ENCODE peak calls at places on chromosomes 4 and X, in five cellular contexts. H is endothelial cell of umbilical vein, I is psoas muscle, J is OCI-LY7, Q is upper lobe of right lung. D is an unnamed sample.
A peak's percentile ranks its signal among the peaks of the same experiment; 100 is the strongest.

GRCh38 chrX:72554448-72555140 is 18.0 kb downstream of the HDAC8 start:
- DNase-seq in H (no peak), Q (no peak), J (peak; percentile 1), I (no peak), D (peak; percentile 3)

GRCh38 chrX:109632906-109633504 is 8.0 kb upstream of the KCNE5 start:
- DNase-seq in I (no peak), J (peak; percentile 6), Q (no peak), H (peak; percentile 28), D (peak; percentile 5)

GRCh38 chr4:78100060-78100459 is 42.9 kb downstream of the FRAS1 start:
- DNase-seq in J (no peak), H (no peak), Q (no peak), I (no peak), D (no peak)

GRCh38 chr4:1337951-1338751 is 8.9 kb upstream of the UVSSA start:
- DNase-seq in I (no peak), J (no peak), Q (no peak), H (no peak), D (no peak)

GRCh38 chrX:49001521-49002090 is 458 bp downstream of the GRIPAP1 start:
- DNase-seq in Q (peak; percentile 64), H (peak; percentile 50), J (peak; percentile 79), I (no peak), D (peak; percentile 9)

GRCh38 chrX:63784902-63785692 is at the start of gene ARHGEF9:
- DNase-seq in Q (no peak), H (no peak), J (no peak), I (peak; percentile 55), D (peak; percentile 54)

GRCh38 chrX:81174286-81174685 is 27.4 kb downstream of the HMGN5 start:
- DNase-seq in Q (no peak), J (peak; percentile 14), H (peak; percentile 14), I (no peak), D (peak; percentile 26)

GRCh38 chr4:1794809-1795303 is 1.8 kb downstream of the FGFR3 start:
- DNase-seq in J (no peak), I (no peak), H (no peak), Q (no peak), D (no peak)

GRCh38 chr4:64771149-64771548 is 361.9 kb upstream of the TECRL start:
- DNase-seq in I (no peak), J (no peak), H (no peak), Q (no peak), D (no peak)

GRCh38 chrX:108312938-108313337 is 125.3 kb downstream of the COL4A6 start:
- DNase-seq in Q (no peak), I (peak; percentile 79), H (peak; percentile 11), J (no peak), D (no peak)

GRCh38 chr4:104989363-104989762 is 157.3 kb upstream of the TET2 start:
- DNase-seq in Q (no peak), H (no peak), J (no peak), I (no peak), D (no peak)

GRCh38 chr4:165440415-165440882 is 61.6 kb downstream of the CPE start:
- DNase-seq in J (no peak), H (peak; percentile 10), I (no peak), Q (no peak), D (no peak)

GRCh38 chr4:88830576-88830975 is 132.9 kb upstream of the NAP1L5 start:
- DNase-seq in I (no peak), Q (no peak), J (no peak), H (no peak), D (no peak)

GRCh38 chr4:1053080-1053661 is 41.7 kb downstream of the FGFRL1 start:
- DNase-seq in H (no peak), Q (peak; percentile 55), I (no peak), J (no peak), D (no peak)

GRCh38 chrX:21972721-21973120 is 32.2 kb downstream of the SMS start:
- DNase-seq in H (peak; percentile 32), J (no peak), Q (no peak), I (no peak), D (no peak)

GRCh38 chr4:125776146-125776545 is 461.4 kb downstream of the FAT4 start:
- DNase-seq in J (no peak), H (no peak), Q (no peak), I (no peak), D (no peak)

GRCh38 chr4:181259081-181259480 is 984.1 kb upstream of the TENM3 start:
- DNase-seq in I (no peak), H (no peak), Q (no peak), J (no peak), D (no peak)

GRCh38 chr4:186104895-186105720 is 604 bp downstream of the FAM149A start:
- DNase-seq in I (peak; percentile 56), Q (peak; percentile 72), H (no peak), J (no peak), D (peak; percentile 15)

GRCh38 chr4:185209031-185209851 is at the start of gene SNX25:
- DNase-seq in H (peak; percentile 82), I (peak; percentile 92), Q (peak; percentile 95), J (peak; percentile 91), D (peak; percentile 80)

GRCh38 chrX:50448565-50448964 is 22.1 kb downstream of the DGKK start:
- DNase-seq in Q (no peak), H (no peak), J (peak; percentile 2), I (no peak), D (peak; percentile 53)

GRCh38 chr4:98969813-98970212 is 25.7 kb upstream of the METAP1 start:
- DNase-seq in H (no peak), J (no peak), I (no peak), Q (no peak), D (no peak)

GRCh38 chr4:178738026-178738425 is 1295.8 kb upstream of the AGA start:
- DNase-seq in H (no peak), Q (no peak), J (no peak), I (no peak), D (no peak)

GRCh38 chr4:76749361-76749760 is 148.6 kb downstream of the SOWAHB start:
- DNase-seq in Q (no peak), H (no peak), J (no peak), I (no peak), D (no peak)

GRCh38 chr4:13537832-13538177 is 6.5 kb downstream of the NKX3-2 start:
- DNase-seq in I (no peak), Q (no peak), H (no peak), J (no peak), D (no peak)

GRCh38 chr4:121688261-121688660 is 8.5 kb downstream of the ANXA5 start:
- DNase-seq in I (no peak), H (peak; percentile 13), J (no peak), Q (no peak), D (no peak)

GRCh38 chr4:151169223-151169622 is 69.8 kb downstream of the RPS3A start:
- DNase-seq in I (peak; percentile 69), H (no peak), Q (no peak), J (no peak), D (peak; percentile 5)

GRCh38 chrX:24763989-24764388 is 70.3 kb downstream of the POLA1 start:
- DNase-seq in J (no peak), I (no peak), Q (no peak), H (no peak), D (no peak)

GRCh38 chrX:24768556-24768955 is 74.8 kb downstream of the POLA1 start:
- DNase-seq in J (no peak), Q (no peak), H (no peak), I (no peak), D (no peak)

GRCh38 chrX:24767557-24767956 is 73.8 kb downstream of the POLA1 start:
- DNase-seq in Q (no peak), I (no peak), H (no peak), J (no peak), D (no peak)
- H3K36me3 ChIP-seq in Q (no peaks in the 10 kb centered on the region), I (peaks cover 4% of the 10 kb centered on the region), H (no peaks in the 10 kb centered on the region), J (peaks cover 93% of the 10 kb centered on the region), D (no peaks in the 10 kb centered on the region)

DNA sequence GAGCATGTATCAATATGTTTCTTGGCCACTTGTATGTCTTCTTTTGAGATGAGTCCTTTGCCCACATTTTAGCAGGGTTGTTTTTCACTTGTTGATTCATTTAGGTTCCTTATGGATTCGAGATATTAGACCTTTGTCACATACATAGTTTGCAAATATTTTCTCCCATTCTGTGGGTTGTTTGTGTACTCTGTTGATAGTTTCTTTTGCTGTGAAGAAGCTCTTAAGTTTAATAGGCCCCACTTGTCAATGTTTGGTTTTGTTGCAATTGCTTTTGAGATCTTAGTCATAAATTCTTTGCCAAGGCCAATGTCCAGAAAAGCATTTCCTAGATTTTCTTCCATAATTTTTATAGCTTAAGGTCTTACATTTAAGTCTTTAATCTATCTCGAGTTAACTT is 280.7 kb upstream of the GALNT7 start:
- DNase-seq in Q (no peak), I (no peak), H (no peak), J (no peak), D (no peak)
- H3K4me3 ChIP-seq in Q (no peak overlapping the region), I (no peak overlapping the region), H (no peak overlapping the region), J (no peak overlapping the region), D (no peak overlapping the region)

DNA sequence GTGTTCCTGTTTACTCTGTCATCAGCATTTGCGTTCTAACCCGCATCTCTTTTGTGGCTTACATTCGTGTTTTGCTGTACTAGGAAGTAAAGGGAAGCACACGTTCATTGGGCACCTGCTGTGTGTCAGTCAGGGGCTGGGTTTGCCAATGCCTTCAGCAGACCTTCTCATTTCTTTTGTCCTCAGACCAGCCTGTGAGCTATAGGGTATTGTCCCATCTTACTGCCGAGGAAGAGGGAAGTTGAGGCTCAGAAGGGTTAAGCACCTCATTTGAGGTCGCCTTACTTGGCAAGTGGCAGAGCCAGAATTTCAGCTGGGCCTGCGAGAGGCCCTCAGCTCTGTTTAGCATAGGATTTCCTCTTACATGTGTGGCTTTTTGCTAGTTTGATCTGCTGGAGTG is 8.7 kb downstream of the TBC1D14 start:
- DNase-seq in Q (no peak), I (no peak), J (peak; percentile 22), H (peak; percentile 20), D (no peak)
- H3K27ac ChIP-seq in Q (peak overlapping the region; percentile 85), I (peak overlapping the region; percentile 67), J (no peak overlapping the region), H (no peak overlapping the region), D (peak overlapping the region; percentile 86)

GRCh38 chr4:15413623-15414019 is 14.2 kb upstream of the C1QTNF7 start:
- DNase-seq in Q (no peak), J (no peak), I (no peak), H (no peak), D (no peak)

GRCh38 chr4:15405069-15405468 is 22.8 kb upstream of the C1QTNF7 start:
- DNase-seq in I (no peak), J (no peak), H (no peak), Q (no peak), D (no peak)

GRCh38 chr4:15414601-15415091 is 13.2 kb upstream of the C1QTNF7 start:
- DNase-seq in I (no peak), Q (no peak), J (no peak), H (no peak), D (no peak)

GRCh38 chr4:15413010-15413622 is 14.7 kb upstream of the C1QTNF7 start:
- DNase-seq in J (peak; percentile 31), H (no peak), I (no peak), Q (no peak), D (no peak)

DNA sequence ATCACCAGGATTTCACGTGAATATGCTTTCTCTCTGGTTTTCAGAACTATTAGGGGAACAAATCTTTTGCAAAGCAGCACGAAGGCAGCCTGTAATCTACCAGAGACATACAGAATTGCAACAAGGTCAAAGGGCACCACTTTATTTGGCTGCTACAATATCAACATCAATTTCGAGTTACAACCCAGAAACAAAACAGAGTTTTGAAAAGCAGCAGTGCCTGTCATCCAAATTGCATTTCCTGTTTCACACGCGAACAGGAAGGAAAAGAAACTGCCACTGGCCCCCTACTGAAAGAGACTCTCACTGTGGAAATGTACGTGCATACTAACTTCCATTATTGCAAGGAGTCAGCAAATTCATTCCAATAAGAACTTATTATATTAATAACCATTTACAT is 17.1 kb upstream of the C1QTNF7 start:
- DNase-seq in H (peak; percentile 26), I (no peak), Q (no peak), J (peak; percentile 62), D (peak; percentile 37)
- H3K36me3 ChIP-seq in H (no peaks in the 10 kb centered on the region), I (no peaks in the 10 kb centered on the region), Q (no peaks in the 10 kb centered on the region), J (no peaks in the 10 kb centered on the region), D (no peaks in the 10 kb centered on the region)